ENCODE peak calls at places on chromosome 11, in six cellular contexts. F, R, P, Y, G and M are unnamed samples.

GRCh38 chr11:995752-996420 is 40.6 kb downstream of the MUC6 start:
- DNase-seq in F (no peak), R (no peak), P (no peak), Y (no peak), G (no peak), M (peak)

GRCh38 chr11:25733777-25734176 is 598.2 kb upstream of the ANO3 start:
- DNase-seq in F (no peak), R (no peak), P (no peak), Y (no peak), G (no peak), M (no peak)

GRCh38 chr11:60970369-60970774 is 1.1 kb upstream of the CD6 start:
- DNase-seq in F (peak), R (no peak), P (peak), Y (peak), G (peak), M (peak)

GRCh38 chr11:75576445-75577049 is 14.5 kb downstream of the SERPINH1 start:
- DNase-seq in F (no peak), R (no peak), P (peak), Y (peak), G (no peak), M (peak)

GRCh38 chr11:70747889-70748288 is 349.6 kb downstream of the CTTN start:
- DNase-seq in F (no peak), R (no peak), P (no peak), Y (no peak), G (no peak), M (no peak)

GRCh38 chr11:69233761-69234136 is 60.2 kb upstream of the MYEOV start:
- DNase-seq in F (no peak), R (no peak), P (no peak), Y (no peak), G (peak), M (no peak)

GRCh38 chr11:122517403-122518379 is 137.8 kb upstream of the UBASH3B start:
- DNase-seq in F (no peak), R (no peak), P (no peak), Y (no peak), G (no peak), M (no peak)

GRCh38 chr11:102117472-102118113 is 7.3 kb downstream of the YAP1 start:
- DNase-seq in F (no peak), R (no peak), P (peak), Y (no peak), G (no peak), M (no peak)

GRCh38 chr11:43515090-43515489 is 156.4 kb downstream of the TTC17 start:
- DNase-seq in F (no peak), R (no peak), P (no peak), Y (no peak), G (no peak), M (peak)

GRCh38 chr11:118618991-118619375 is 11.6 kb downstream of the PHLDB1 start:
- DNase-seq in F (no peak), R (no peak), P (peak), Y (peak), G (no peak), M (no peak)

GRCh38 chr11:19603771-19604170 is 108.9 kb upstream of the NAV2 start:
- DNase-seq in F (no peak), R (no peak), P (no peak), Y (no peak), G (no peak), M (no peak)

GRCh38 chr11:36238881-36239280 is 50.3 kb downstream of the COMMD9 start:
- DNase-seq in F (no peak), R (no peak), P (no peak), Y (no peak), G (no peak), M (no peak)

GRCh38 chr11:83069441-83070043 is 2.2 kb downstream of the RAB30 start:
- DNase-seq in F (no peak), R (no peak), P (no peak), Y (no peak), G (no peak), M (no peak)

GRCh38 chr11:75204012-75204674 is 36.4 kb upstream of the TPBGL start:
- DNase-seq in F (no peak), R (no peak), P (no peak), Y (no peak), G (no peak), M (no peak)

GRCh38 chr11:73463359-73463758 is 87.2 kb downstream of the RELT start:
- DNase-seq in F (no peak), R (no peak), P (peak), Y (no peak), G (no peak), M (no peak)

GRCh38 chr11:93849751-93850584 is 450 bp downstream of the VSTM5 start:
- DNase-seq in F (no peak), R (no peak), P (no peak), Y (peak), G (peak), M (no peak)

GRCh38 chr11:44630511-44631210 is 65.2 kb downstream of the CD82 start:
- DNase-seq in F (peak), R (no peak), P (no peak), Y (no peak), G (peak), M (no peak)

GRCh38 chr11:118232659-118233058 is 7.8 kb upstream of the JAML start:
- DNase-seq in F (no peak), R (no peak), P (no peak), Y (no peak), G (no peak), M (no peak)

GRCh38 chr11:120256178-120256577 is 16.2 kb downstream of the POU2F3 start:
- DNase-seq in F (no peak), R (no peak), P (no peak), Y (no peak), G (no peak), M (no peak)

GRCh38 chr11:44857490-44857889 is 93.2 kb downstream of the TP53I11 start:
- DNase-seq in F (no peak), R (no peak), P (no peak), Y (peak), G (no peak), M (no peak)

GRCh38 chr11:128291835-128292234 is 295.5 kb downstream of the ETS1 start:
- DNase-seq in F (no peak), R (no peak), P (no peak), Y (no peak), G (peak), M (no peak)

GRCh38 chr11:2368851-2369180 is 8.3 kb upstream of the CD81 start:
- DNase-seq in F (no peak), R (no peak), P (no peak), Y (no peak), G (no peak), M (no peak)

GRCh38 chr11:44777537-44778199 is 50.9 kb downstream of the TSPAN18 start:
- DNase-seq in F (no peak), R (no peak), P (no peak), Y (no peak), G (no peak), M (no peak)

GRCh38 chr11:3664032-3664630 is 7.1 kb downstream of the CHRNA10 start:
- DNase-seq in F (no peak), R (no peak), P (no peak), Y (no peak), G (no peak), M (no peak)

GRCh38 chr11:87236368-87236767 is 198.6 kb downstream of the TMEM135 start:
- DNase-seq in F (no peak), R (no peak), P (peak), Y (no peak), G (no peak), M (no peak)

GRCh38 chr11:67542169-67542568 is 18.9 kb upstream of the CABP2 start:
- DNase-seq in F (no peak), R (no peak), P (no peak), Y (no peak), G (no peak), M (no peak)

GRCh38 chr11:67372232-67372992 is 986 bp downstream of the CLCF1 start:
- DNase-seq in F (no peak), R (peak), P (no peak), Y (peak), G (no peak), M (no peak)

GRCh38 chr11:3165152-3165705 is at the start of gene OSBPL5:
- DNase-seq in F (peak), R (no peak), P (peak), Y (peak), G (peak), M (no peak)

GRCh38 chr11:18171377-18172000 is 1.1 kb upstream of the MRGPRX4 start:
- DNase-seq in F (peak), R (no peak), P (no peak), Y (no peak), G (no peak), M (peak)

GRCh38 chr11:109552376-109552775 is 130.4 kb downstream of the C11orf87 start:
- DNase-seq in F (no peak), R (no peak), P (no peak), Y (no peak), G (no peak), M (no peak)

GRCh38 chr11:77771135-77771534 is 49.4 kb downstream of the RSF1 start:
- DNase-seq in F (no peak), R (no peak), P (no peak), Y (no peak), G (no peak), M (no peak)

GRCh38 chr11:95459268-95460040 is 228.5 kb upstream of the SESN3 start:
- DNase-seq in F (no peak), R (no peak), P (no peak), Y (no peak), G (no peak), M (no peak)

GRCh38 chr11:2797181-2797711 is 88.3 kb downstream of the CDKN1C start:
- DNase-seq in F (no peak), R (no peak), P (no peak), Y (peak), G (no peak), M (no peak)

GRCh38 chr11:119712459-119713360 is 16.3 kb downstream of the NECTIN1 start:
- DNase-seq in F (no peak), R (no peak), P (no peak), Y (peak), G (no peak), M (no peak)

GRCh38 chr11:35218956-35219355 is 80.0 kb downstream of the CD44 start:
- DNase-seq in F (no peak), R (no peak), P (peak), Y (no peak), G (no peak), M (no peak)

GRCh38 chr11:704799-705645 is 1.0 kb upstream of the EPS8L2 start:
- DNase-seq in F (no peak), R (no peak), P (no peak), Y (no peak), G (peak), M (no peak)

GRCh38 chr11:6596237-6596877 is 7.1 kb downstream of the RRP8 start:
- DNase-seq in F (no peak), R (no peak), P (no peak), Y (no peak), G (no peak), M (no peak)

GRCh38 chr11:96254854-96255253 is 88.1 kb downstream of the MAML2 start:
- DNase-seq in F (no peak), R (no peak), P (no peak), Y (no peak), G (no peak), M (no peak)

GRCh38 chr11:120336641-120337132 is 474 bp downstream of the ARHGEF12 start:
- DNase-seq in F (no peak), R (no peak), P (peak), Y (peak), G (peak), M (no peak)

GRCh38 chr11:27700351-27701261 is at the start of gene BDNF:
- DNase-seq in F (no peak), R (no peak), P (peak), Y (peak), G (no peak), M (peak)

GRCh38 chr11:27699926-27700350 is 317 bp downstream of the BDNF start:
- DNase-seq in F (no peak), R (no peak), P (no peak), Y (no peak), G (no peak), M (no peak)

GRCh38 chr11:27703453-27703852 is 3.2 kb upstream of the BDNF start:
- DNase-seq in F (no peak), R (no peak), P (peak), Y (no peak), G (no peak), M (no peak)

GRCh38 chr11:27699242-27699925 is 871 bp downstream of the BDNF start:
- DNase-seq in F (no peak), R (no peak), P (peak), Y (no peak), G (no peak), M (no peak)

GRCh38 chr11:27701262-27702105 is 1.2 kb upstream of the BDNF start:
- DNase-seq in F (no peak), R (no peak), P (peak), Y (peak), G (peak), M (peak)
- TF ChIP-seq CTCF in F (no peak), R (no peak), P (peak), Y (peak), G (no peak), M (peak)

GRCh38 chr11:46889689-46890475 is 28.5 kb downstream of the LRP4 start:
- DNase-seq in F (peak), R (peak), P (peak), Y (peak), G (peak), M (peak)
- TF ChIP-seq CTCF in F (peak), R (peak), P (peak), Y (peak), G (peak), M (peak)

DNA sequence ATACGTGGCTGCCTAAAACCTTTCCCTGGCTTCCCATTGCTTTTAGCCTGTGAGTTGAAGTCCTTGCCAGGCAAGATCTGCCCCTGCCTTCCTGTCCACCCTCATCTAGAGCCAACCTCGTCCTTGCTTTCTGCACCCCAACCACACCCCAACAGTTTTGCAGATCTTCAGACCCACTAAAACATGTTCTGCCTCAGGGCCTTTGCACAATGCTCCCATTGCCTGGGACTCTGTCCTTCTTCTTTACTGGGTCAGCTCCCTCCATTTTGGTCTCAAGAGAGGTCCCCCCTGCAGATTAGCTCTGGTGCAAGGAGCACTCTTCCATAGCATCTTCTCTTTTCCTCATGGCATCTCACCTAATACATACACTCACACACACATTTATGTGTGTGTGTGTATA is 8.4 kb upstream of the ANAPC15 start:
- DNase-seq in F (no peak), R (no peak), P (no peak), Y (no peak), G (no peak), M (no peak)
- TF ChIP-seq CTCF in F (no peak), R (no peak), P (no peak), Y (no peak), G (no peak), M (no peak)

DNA sequence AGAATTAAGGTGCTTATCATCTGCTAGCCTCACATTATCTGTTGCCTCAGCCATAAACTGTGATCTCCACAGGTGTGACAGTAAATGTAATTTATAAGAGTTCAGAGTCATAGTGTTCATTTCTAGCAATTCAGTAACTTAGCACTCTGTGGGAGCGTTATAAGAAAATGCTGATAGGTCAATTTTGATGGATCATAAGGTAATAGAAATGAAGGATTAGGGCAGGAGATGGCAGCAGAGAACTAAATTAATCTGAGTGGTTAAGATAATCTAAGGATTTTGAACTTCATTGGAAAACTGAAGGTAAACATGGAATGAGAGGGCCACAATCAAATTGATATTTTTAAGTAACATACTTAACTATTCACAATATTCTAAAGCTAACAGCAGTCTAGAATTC is 26.5 kb upstream of the SLC22A9 start:
- DNase-seq in F (no peak), R (no peak), P (no peak), Y (no peak), G (no peak), M (no peak)
- TF ChIP-seq CTCF in F (no peak), R (no peak), P (no peak), Y (no peak), G (no peak), M (no peak)

GRCh38 chr11:10181811-10182210 is 112.2 kb downstream of the SBF2 start:
- DNase-seq in F (no peak), R (no peak), P (peak), Y (no peak), G (no peak), M (peak)
- TF ChIP-seq CTCF in F (no peak), R (no peak), P (peak), Y (peak), G (no peak), M (peak)

GRCh38 chr11:89205378-89205777 is 27.7 kb downstream of the TYR start:
- DNase-seq in F (no peak), R (no peak), P (no peak), Y (no peak), G (no peak), M (no peak)
- TF ChIP-seq CTCF in F (no peak), R (no peak), P (no peak), Y (no peak), G (no peak), M (no peak)